ENCODE peak calls at places on chromosomes 4 and X, in seven cellular contexts. F is PC-3; D is K562; T is uterus; J is sigmoid colon; A is effector memory CD4-positive, alpha-beta T cell; H is transverse colon. E is an unnamed sample.

GRCh38 chr4:126890994-126891393 is 741.8 kb upstream of the INTU start:
- DNase-seq in T (no peak), F (no peak), D (no peak), A (no peak), J (no peak), H (no peak), E (no peak)

GRCh38 chrX:10932842-10933440 is 178.2 kb upstream of the HCCS start:
- DNase-seq in F (peak), H (no peak), J (no peak), T (no peak), A (no peak), D (no peak), E (no peak)

GRCh38 chrX:63922221-63922620 is 137.2 kb upstream of the ARHGEF9 start:
- DNase-seq in A (no peak), H (no peak), D (no peak), F (peak), J (no peak), T (no peak), E (peak)

GRCh38 chr4:98803287-98803677 is 125.7 kb downstream of the EIF4E start:
- DNase-seq in T (no peak), D (no peak), J (no peak), A (no peak), F (no peak), H (no peak), E (no peak)

GRCh38 chr4:57605374-57605773 is 495.2 kb upstream of the IGFBP7 start:
- DNase-seq in J (no peak), A (no peak), T (no peak), D (no peak), H (no peak), F (no peak), E (no peak)

GRCh38 chr4:53705151-53705764 is 114.0 kb upstream of the LNX1 start:
- DNase-seq in J (no peak), H (no peak), D (no peak), A (no peak), T (no peak), F (peak), E (no peak)

GRCh38 chr4:52612341-52612740 is 46.8 kb downstream of the USP46 start:
- DNase-seq in H (no peak), A (no peak), F (no peak), D (no peak), T (no peak), J (no peak), E (no peak)

GRCh38 chrX:136395271-136395670 is 92.5 kb upstream of the BRS3 start:
- DNase-seq in H (no peak), A (no peak), D (no peak), T (no peak), J (no peak), F (peak), E (no peak)

GRCh38 chr4:40205259-40206198 is 8.7 kb downstream of the RHOH start:
- DNase-seq in A (no peak), D (peak), F (no peak), T (no peak), J (no peak), H (peak), E (no peak)

GRCh38 chr4:39821951-39822350 is 124.0 kb downstream of the UBE2K start:
- DNase-seq in T (no peak), D (no peak), A (no peak), H (no peak), J (no peak), F (no peak), E (no peak)

GRCh38 chrX:155535866-155536265 is 76.9 kb downstream of the TMLHE start:
- DNase-seq in D (no peak), J (no peak), F (peak), T (no peak), H (no peak), A (no peak), E (no peak)

GRCh38 chr4:75708218-75708691 is 16.1 kb upstream of the USO1 start:
- DNase-seq in F (peak), T (no peak), D (no peak), A (no peak), H (peak), J (no peak), E (no peak)

GRCh38 chr4:82851902-82852750 is 38.8 kb downstream of the SEC31A start:
- DNase-seq in F (peak), T (no peak), H (no peak), D (peak), A (no peak), J (no peak), E (no peak)

GRCh38 chrX:65587616-65588526 is 53.3 kb upstream of the LAS1L start:
- DNase-seq in D (peak), F (peak), J (peak), H (peak), A (no peak), T (peak), E (no peak)

GRCh38 chr4:1004071-1004418 is 7.4 kb upstream of the FGFRL1 start:
- DNase-seq in J (no peak), F (no peak), A (no peak), D (no peak), H (no peak), T (no peak), E (no peak)

GRCh38 chrX:41445781-41446358 is 1.3 kb upstream of the NYX start:
- DNase-seq in F (peak), J (no peak), A (no peak), D (no peak), T (no peak), H (no peak), E (no peak)

GRCh38 chrX:41441934-41442823 is 5.0 kb upstream of the NYX start:
- DNase-seq in H (peak), D (peak), J (peak), A (peak), F (peak), T (peak), E (peak)

GRCh38 chrX:41447897-41448296 is 754 bp downstream of the NYX start:
- DNase-seq in A (no peak), J (no peak), D (no peak), F (no peak), T (no peak), H (no peak), E (no peak)

GRCh38 chrX:41445171-41445570 is 2.0 kb upstream of the NYX start:
- DNase-seq in F (no peak), D (no peak), J (no peak), H (no peak), A (no peak), T (no peak), E (no peak)

DNA sequence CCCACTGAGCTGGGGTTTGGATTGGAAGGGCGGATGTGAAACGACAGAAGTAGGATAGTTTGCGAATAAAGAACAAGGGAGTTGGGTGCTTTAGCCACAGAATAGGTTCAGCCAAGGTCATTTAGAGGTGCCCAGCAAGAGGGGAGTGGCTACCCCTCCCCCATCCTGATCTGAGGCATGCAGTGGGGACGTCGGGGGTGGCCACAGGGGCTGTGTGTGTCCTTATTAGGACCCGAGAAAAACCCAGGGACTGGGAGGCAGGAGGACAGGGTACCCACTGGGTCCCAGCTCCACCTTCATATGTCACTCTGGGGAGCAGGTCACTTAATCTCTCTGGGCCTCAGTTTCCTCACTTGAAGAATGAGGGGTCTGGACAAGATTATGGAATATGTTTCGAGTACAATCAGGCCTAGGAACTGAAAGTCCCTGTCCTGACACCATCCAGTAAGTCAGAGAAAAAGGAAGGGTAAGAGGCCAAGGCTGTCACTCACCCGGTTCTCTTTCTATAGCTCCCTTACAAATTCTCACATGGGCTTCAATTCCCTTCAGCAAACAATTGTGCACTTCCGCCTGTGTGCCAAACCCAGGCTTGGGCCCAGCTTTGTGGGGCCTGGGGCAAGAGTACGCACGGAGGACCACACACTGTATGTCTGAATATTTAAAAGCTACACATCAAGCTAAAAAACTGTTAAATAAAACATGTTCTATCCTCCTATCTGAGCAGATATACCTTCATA is 4.2 kb upstream of the NYX start:
- DNase-seq in T (no peak), J (no peak), A (no peak), D (no peak), F (no peak), H (no peak), E (no peak)
- H3K27ac ChIP-seq in T (peak), J (peak), A (no peak), D (peak), F (no peak), H (peak), E (peak)

GRCh38 chrX:67610282-67610681 is 66.5 kb downstream of the AR start:
- DNase-seq in H (no peak), T (no peak), F (no peak), A (no peak), J (no peak), D (no peak), E (no peak)

GRCh38 chrX:67614006-67614405 is 70.2 kb downstream of the AR start:
- DNase-seq in D (no peak), A (no peak), F (no peak), H (no peak), J (no peak), T (no peak), E (no peak)

GRCh38 chrX:67614414-67614813 is 70.6 kb downstream of the AR start:
- DNase-seq in T (no peak), J (no peak), F (peak), H (no peak), D (no peak), A (no peak), E (no peak)

GRCh38 chrX:67612231-67612630 is 68.4 kb downstream of the AR start:
- DNase-seq in F (no peak), D (no peak), A (no peak), T (no peak), H (no peak), J (no peak), E (peak)

DNA sequence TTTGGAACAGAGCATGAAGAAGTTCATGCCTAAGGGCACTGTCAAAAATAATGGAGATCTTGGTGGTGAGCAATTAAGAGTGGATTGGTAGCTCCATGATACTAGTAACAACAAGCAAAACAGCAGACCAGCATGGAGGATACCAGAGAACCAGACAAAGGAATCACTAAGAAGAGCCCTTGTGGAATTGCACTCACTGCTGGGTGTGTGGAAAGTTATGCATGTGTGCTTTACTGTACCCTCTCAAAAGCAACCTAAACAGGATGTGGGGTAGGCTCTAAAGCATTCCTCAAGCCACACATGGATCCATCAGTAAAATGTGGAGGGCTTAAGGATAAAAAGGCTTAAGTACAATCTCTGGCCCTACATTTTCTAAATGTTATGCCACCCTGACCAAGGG is 69.5 kb downstream of the AR start:
- DNase-seq in H (no peak), D (no peak), A (no peak), T (no peak), F (no peak), J (no peak), E (peak)
- H3K27ac ChIP-seq in H (no peak), D (no peak), A (no peak), T (no peak), F (no peak), J (no peak), E (peak)

GRCh38 chrX:46328133-46328532 is 217.1 kb downstream of the ZNF674 start:
- DNase-seq in H (no peak), D (no peak), F (no peak), J (no peak), T (no peak), A (no peak), E (no peak)
- H3K27ac ChIP-seq in H (no peak), D (no peak), F (peak), J (no peak), T (no peak), A (no peak), E (peak)

GRCh38 chrX:49878128-49878833 is 1.0 kb upstream of the USP27X start:
- DNase-seq in T (peak), J (peak), F (no peak), H (peak), D (peak), A (no peak), E (no peak)

GRCh38 chrX:49877397-49878101 is 1.7 kb upstream of the USP27X start:
- DNase-seq in T (no peak), F (no peak), A (no peak), J (no peak), H (no peak), D (no peak), E (no peak)

GRCh38 chrX:49879656-49880277 is 483 bp downstream of the USP27X start:
- DNase-seq in J (no peak), F (no peak), A (no peak), D (no peak), T (no peak), H (no peak), E (no peak)

GRCh38 chrX:49878834-49879655 is at the start of gene USP27X:
- DNase-seq in H (peak), J (peak), F (peak), D (peak), T (peak), A (peak), E (peak)

DNA sequence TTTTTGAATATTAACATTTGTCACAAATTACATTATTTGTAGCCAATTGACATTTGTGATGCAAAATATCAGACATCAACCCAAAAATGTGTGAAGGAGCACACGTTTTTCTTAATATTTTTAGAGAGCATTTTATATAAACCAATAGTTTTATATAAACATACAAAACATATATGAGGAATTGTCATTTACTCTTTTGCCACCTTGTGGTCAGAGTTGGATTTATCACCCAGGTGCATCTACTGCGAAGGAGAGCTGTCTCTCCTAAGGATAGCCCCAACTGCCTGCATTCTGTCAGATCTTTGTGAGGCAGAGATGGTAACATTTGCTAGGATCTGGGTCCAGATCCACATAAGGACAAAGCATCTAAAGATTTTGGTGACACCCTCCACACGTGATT is 2.5 kb upstream of the USP27X start:
- DNase-seq in D (peak), H (no peak), A (no peak), T (no peak), J (no peak), F (peak), E (no peak)
- H3K27ac ChIP-seq in D (no peak), H (no peak), A (no peak), T (no peak), J (peak), F (no peak), E (no peak)

GRCh38 chr4:118769152-118769551 is 66.8 kb downstream of the SEC24D start:
- DNase-seq in H (no peak), A (no peak), F (no peak), J (no peak), T (no peak), D (no peak), E (no peak)
- H3K27ac ChIP-seq in H (peak), A (no peak), F (no peak), J (peak), T (peak), D (no peak), E (no peak)

GRCh38 chrX:120647127-120647526 is 17.3 kb upstream of the C1GALT1C1 start:
- DNase-seq in A (no peak), J (no peak), D (no peak), T (no peak), F (peak), H (no peak), E (no peak)
- H3K27ac ChIP-seq in A (no peak), J (no peak), D (no peak), T (no peak), F (no peak), H (no peak), E (no peak)

GRCh38 chr4:141130947-141131545 is 2.2 kb downstream of the RNF150 start:
- DNase-seq in J (no peak), H (no peak), T (no peak), D (no peak), A (no peak), F (no peak), E (no peak)
- H3K27ac ChIP-seq in J (peak), H (peak), T (peak), D (no peak), A (no peak), F (no peak), E (no peak)

DNA sequence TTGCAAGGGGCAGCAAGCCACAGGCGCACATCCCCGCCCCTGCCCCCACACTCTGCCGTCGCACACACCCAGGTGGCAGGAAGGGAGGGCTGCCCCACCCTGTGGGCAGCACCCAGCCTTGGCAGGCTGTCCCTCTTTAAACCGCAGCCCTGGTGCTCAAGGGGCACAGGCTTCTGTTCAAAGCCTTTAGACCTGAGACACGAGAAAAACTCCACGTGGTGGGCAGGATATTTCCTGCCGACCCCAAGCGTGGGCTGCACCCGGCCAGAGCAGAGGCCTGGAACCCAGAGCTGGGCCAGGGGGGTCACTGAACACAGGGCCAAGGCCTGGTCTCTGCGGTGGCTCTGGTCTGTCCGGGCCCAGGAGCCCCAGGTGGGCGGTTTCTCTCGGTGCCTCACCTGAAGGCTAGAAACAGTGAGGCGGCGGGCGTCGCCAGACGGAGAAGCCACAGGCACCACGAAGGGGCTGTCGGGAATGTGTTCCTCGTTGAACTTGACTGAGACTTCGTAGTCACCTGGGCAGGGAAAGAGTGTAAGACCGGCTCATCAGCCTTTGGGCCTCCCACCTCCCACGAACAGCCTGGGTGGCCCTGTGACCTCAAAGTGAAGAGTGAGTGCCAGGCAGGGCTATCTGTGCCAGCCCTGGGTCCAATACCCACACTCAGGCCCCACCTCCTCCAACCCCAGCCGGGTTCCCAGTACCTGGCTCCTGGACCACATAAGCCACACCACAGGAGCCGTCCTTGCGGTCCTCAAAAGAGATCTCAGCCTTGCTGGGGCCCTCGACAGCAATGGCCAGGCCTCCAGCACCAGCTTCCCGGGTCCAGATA is 23.0 kb downstream of the FLNA start:
- DNase-seq in A (no peak), T (no peak), D (no peak), H (peak), F (no peak), J (no peak), E (no peak)
- H3K27ac ChIP-seq in A (peak), T (no peak), D (no peak), H (peak), F (no peak), J (peak), E (no peak)

DNA sequence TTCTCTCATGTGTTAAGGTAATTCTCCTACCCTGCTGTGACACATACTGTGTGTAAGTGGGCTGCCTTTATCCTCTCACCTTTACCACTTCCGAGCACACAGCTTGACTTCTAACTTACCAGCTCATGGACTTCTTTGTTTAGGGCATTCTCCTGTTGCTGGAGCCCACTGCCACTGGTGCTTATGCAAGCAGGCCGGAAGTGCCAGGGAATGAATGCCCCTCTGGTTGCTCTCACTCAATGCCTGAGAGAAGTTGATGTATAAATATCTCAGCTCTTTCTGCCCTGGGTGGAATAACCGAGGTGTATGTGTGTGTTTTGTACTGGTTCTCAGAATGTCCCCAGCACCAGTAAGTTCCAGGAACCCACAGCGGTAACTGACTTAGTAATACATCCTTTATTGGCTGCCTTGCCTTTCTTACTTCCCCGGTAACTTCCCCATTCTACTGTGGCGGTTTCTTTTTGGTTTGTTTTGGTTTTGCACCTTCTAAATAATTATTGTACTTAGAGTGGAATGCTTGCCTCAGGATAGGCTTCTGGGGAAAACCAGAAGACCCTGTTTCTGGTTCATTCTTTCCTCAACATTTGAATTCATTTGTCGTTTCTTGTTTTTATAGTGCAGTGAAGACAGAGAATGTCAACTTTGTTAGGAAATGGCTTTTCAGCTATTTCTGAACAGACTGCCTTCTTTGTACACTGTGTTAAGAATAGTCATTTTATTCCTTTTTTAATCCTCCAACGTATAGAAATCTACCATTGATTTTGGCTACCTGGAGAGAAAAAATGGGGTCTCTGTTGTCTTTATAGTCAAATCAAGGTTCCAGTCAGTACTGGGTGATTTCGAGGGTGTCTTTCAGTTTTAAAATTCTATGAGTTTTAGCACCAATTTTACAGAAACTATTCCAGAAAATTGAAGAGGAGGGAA is 45.4 kb downstream of the CXorf58 start:
- DNase-seq in H (no peak), J (no peak), A (peak), F (no peak), D (peak), T (no peak), E (no peak)
- H3K27ac ChIP-seq in H (no peak), J (no peak), A (peak), F (no peak), D (peak), T (no peak), E (no peak)

GRCh38 chr4:104971458-104971857 is 175.2 kb upstream of the TET2 start:
- DNase-seq in T (no peak), D (no peak), A (no peak), F (peak), J (no peak), H (no peak), E (no peak)

GRCh38 chr4:104964387-104965175 is 182.1 kb upstream of the TET2 start:
- DNase-seq in H (no peak), A (no peak), F (no peak), D (no peak), J (no peak), T (no peak), E (no peak)

GRCh38 chr4:104966349-104967033 is 180.2 kb upstream of the TET2 start:
- DNase-seq in H (peak), D (no peak), A (no peak), F (peak), J (no peak), T (no peak), E (no peak)

GRCh38 chr4:104969394-104970066 is 177.1 kb upstream of the TET2 start:
- DNase-seq in D (no peak), T (no peak), A (no peak), F (no peak), H (no peak), J (no peak), E (no peak)

GRCh38 chr4:104967034-104967401 is 179.7 kb upstream of the TET2 start:
- DNase-seq in D (no peak), F (peak), A (no peak), T (no peak), J (no peak), H (peak), E (no peak)
- H3K27ac ChIP-seq in D (no peak), F (peak), A (no peak), T (no peak), J (no peak), H (peak), E (no peak)

E was measured in SJSA1.